ENCODE peak calls at places on chromosomes 13 and 19, in nine cellular contexts. Y, F, X, D, H, J, G, W and U are unnamed samples.

GRCh38 chr13:29749401-29750177 is 100.8 kb downstream of the UBL3 start:
- DNase-seq in J (peak; percentile 84), F (peak; percentile 80), H (no peak), G (no peak), W (no peak), D (no peak), Y (no peak), X (no peak), U (peak; percentile 38)

GRCh38 chr13:20703785-20704458 is 423 bp downstream of the IL17D start:
- DNase-seq in Y (peak; percentile 97), H (peak; percentile 94), J (peak; percentile 82), G (no peak), W (peak; percentile 69), F (peak; percentile 62), X (peak; percentile 77), D (peak; percentile 63), U (peak; percentile 45)

GRCh38 chr13:49356224-49356623 is 87.6 kb downstream of the CAB39L start:
- DNase-seq in H (no peak), W (no peak), J (peak; percentile 96), G (peak; percentile 86), D (no peak), Y (no peak), F (peak; percentile 88), X (peak; percentile 81), U (peak; percentile 73)

GRCh38 chr13:34364633-34365032 is 546.7 kb downstream of the RFC3 start:
- DNase-seq in G (no peak), J (peak; percentile 16), Y (no peak), H (no peak), F (no peak), W (no peak), D (no peak), X (no peak), U (no peak)

GRCh38 chr13:71870036-71870435 is 3.0 kb upstream of the DACH1 start:
- DNase-seq in Y (peak; percentile 25), J (no peak), D (no peak), G (no peak), W (no peak), H (peak; percentile 51), F (no peak), X (no peak), U (no peak)

GRCh38 chr13:100363351-100363750 is 225.2 kb downstream of the GGACT start:
- DNase-seq in Y (no peak), H (no peak), W (no peak), J (peak; percentile 70), D (no peak), X (peak; percentile 53), G (peak; percentile 20), F (peak; percentile 84), U (peak; percentile 26)

GRCh38 chr19:5038631-5039271 is 69.8 kb downstream of the KDM4B start:
- DNase-seq in W (no peak), G (no peak), F (no peak), H (peak; percentile 47), X (no peak), D (no peak), J (peak; percentile 24), Y (peak; percentile 91), U (no peak)

GRCh38 chr19:883661-884211 is 9.3 kb downstream of the MED16 start:
- DNase-seq in D (no peak), J (no peak), F (no peak), Y (peak; percentile 76), H (no peak), G (no peak), X (no peak), W (no peak), U (no peak)

GRCh38 chr19:10295305-10295846 is 5.6 kb downstream of the ICAM5 start:
- DNase-seq in X (peak; percentile 17), J (no peak), G (no peak), H (peak; percentile 46), W (no peak), F (no peak), Y (peak; percentile 90), D (peak; percentile 46), U (no peak)

GRCh38 chr19:10226376-10227214 is 4.5 kb downstream of the S1PR2 start:
- DNase-seq in H (no peak), Y (peak; percentile 65), X (peak; percentile 93), G (peak; percentile 61), F (peak; percentile 47), W (peak; percentile 54), J (peak; percentile 95), D (no peak), U (peak; percentile 89)

GRCh38 chr13:34521166-34521565 is 420.9 kb upstream of the NBEA start:
- DNase-seq in H (no peak), G (no peak), J (no peak), Y (no peak), F (no peak), D (no peak), X (no peak), W (no peak), U (no peak)

GRCh38 chr13:32164622-32165268 is 133.2 kb downstream of the FRY start:
- DNase-seq in X (peak; percentile 65), Y (peak; percentile 37), H (peak; percentile 81), D (no peak), G (no peak), W (no peak), F (peak; percentile 75), J (peak; percentile 66), U (peak; percentile 20)

GRCh38 chr19:31629936-31630335 is 280.7 kb upstream of the TSHZ3 start:
- DNase-seq in J (no peak), H (no peak), G (no peak), D (no peak), X (no peak), F (no peak), Y (no peak), W (no peak), U (no peak)

GRCh38 chr13:101473458-101473857 is 21.0 kb downstream of the ITGBL1 start:
- DNase-seq in J (peak; percentile 91), Y (no peak), D (no peak), X (peak; percentile 56), H (no peak), F (peak; percentile 87), G (no peak), W (no peak), U (peak; percentile 63)

GRCh38 chr13:106573855-106574254 is 5.9 kb upstream of the ARGLU1 start:
- DNase-seq in D (no peak), H (no peak), F (peak; percentile 15), X (no peak), W (no peak), Y (no peak), J (peak; percentile 15), G (no peak), U (no peak)

GRCh38 chr19:17720487-17720839 is 1.2 kb downstream of the MAP1S start:
- DNase-seq in J (no peak), Y (no peak), D (no peak), F (no peak), W (no peak), G (no peak), X (no peak), H (no peak), U (no peak)

DNA sequence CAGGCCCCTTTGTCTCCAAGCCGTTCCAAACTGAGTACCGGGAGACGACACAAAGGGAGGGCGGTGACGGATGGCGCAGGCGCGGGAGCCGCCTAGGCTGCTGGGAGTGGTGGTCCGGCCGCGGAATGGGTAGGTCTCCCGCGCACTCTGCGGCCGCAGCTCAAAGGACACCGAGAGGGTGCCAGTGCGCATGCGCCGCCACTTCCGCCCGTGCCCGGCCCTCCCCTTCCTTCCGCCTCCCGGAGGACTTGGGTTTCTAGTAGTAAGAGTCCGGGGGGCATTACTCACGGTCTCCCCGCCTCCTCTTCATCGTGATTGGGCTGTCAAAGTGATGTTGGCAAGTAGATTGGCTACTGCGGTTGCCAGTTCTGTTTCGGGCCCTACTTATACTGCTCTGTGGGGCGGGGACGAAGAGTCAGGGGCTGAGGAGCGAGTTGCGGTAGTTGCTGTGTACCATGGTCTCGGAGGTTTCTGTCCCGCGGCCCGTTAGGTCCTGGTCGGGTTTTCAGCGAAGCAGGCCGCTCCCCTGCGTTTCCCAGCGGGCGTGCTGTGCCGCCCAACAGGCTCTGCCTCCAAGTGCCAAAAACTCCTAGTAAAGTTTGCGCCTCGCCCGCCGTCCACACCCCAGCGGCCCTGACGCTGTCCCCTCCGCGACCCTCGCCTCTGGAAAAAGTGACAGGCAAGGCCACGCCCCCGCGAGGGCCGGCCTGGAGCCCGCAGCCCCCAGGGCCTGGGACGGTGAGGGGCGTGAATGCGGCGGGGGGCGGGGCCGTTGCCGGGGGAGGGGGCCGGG is 455 bp upstream of the ING1 start:
- DNase-seq in J (peak; percentile 100), H (peak; percentile 99), W (peak; percentile 99), Y (peak; percentile 99), F (peak; percentile 100), X (peak; percentile 100), D (peak; percentile 99), G (peak; percentile 98), U (peak; percentile 100)
- H3K4me3 ChIP-seq in J (peak overlapping the region; percentile 98), H (peak overlapping the region; percentile 96), W (peak overlapping the region; percentile 93), Y (peak overlapping the region; percentile 94), F (peak overlapping the region; percentile 84), X (peak overlapping the region; percentile 87), D (peak overlapping the region; percentile 100), G (peak overlapping the region; percentile 92), U (peak overlapping the region; percentile 96)

GRCh38 chr19:15584541-15585115 is 30.4 kb upstream of the CYP4F8 start:
- DNase-seq in F (peak; percentile 5), W (peak; percentile 87), X (peak; percentile 57), D (peak; percentile 72), J (peak; percentile 28), G (no peak), Y (peak; percentile 88), H (peak; percentile 61), U (peak; percentile 13)
- H3K4me3 ChIP-seq in F (no peak overlapping the region), W (no peak overlapping the region), X (no peak overlapping the region), D (peak overlapping the region; percentile 48), J (no peak overlapping the region), G (no peak overlapping the region), Y (no peak overlapping the region), H (no peak overlapping the region), U (peak overlapping the region; percentile 13)

GRCh38 chr13:33205804-33206221 is 79.7 kb downstream of the STARD13 start:
- DNase-seq in F (peak; percentile 74), X (peak; percentile 87), Y (peak; percentile 19), G (no peak), W (no peak), J (peak; percentile 62), H (peak; percentile 42), D (no peak), U (no peak)

GRCh38 chr13:33205224-33205623 is 80.3 kb downstream of the STARD13 start:
- DNase-seq in D (no peak), Y (no peak), G (no peak), X (no peak), J (no peak), W (no peak), F (no peak), H (no peak), U (no peak)

GRCh38 chr13:33206945-33207615 is 78.5 kb downstream of the STARD13 start:
- DNase-seq in G (no peak), J (no peak), H (no peak), F (no peak), X (no peak), D (no peak), W (no peak), Y (no peak), U (no peak)

GRCh38 chr13:33207616-33207964 is 78.0 kb downstream of the STARD13 start:
- DNase-seq in W (no peak), X (peak; percentile 98), J (peak; percentile 98), G (peak; percentile 82), H (no peak), F (peak; percentile 80), D (no peak), Y (no peak), U (peak; percentile 86)

GRCh38 chr13:33206425-33206824 is 79.1 kb downstream of the STARD13 start:
- DNase-seq in Y (no peak), G (no peak), D (no peak), H (no peak), F (peak; percentile 54), W (no peak), J (peak; percentile 76), X (no peak), U (no peak)
- H3K4me3 ChIP-seq in Y (no peak overlapping the region), G (no peak overlapping the region), D (no peak overlapping the region), H (no peak overlapping the region), F (no peak overlapping the region), W (no peak overlapping the region), J (no peak overlapping the region), X (no peak overlapping the region), U (no peak overlapping the region)

GRCh38 chr19:2330255-2330631 is 1.8 kb downstream of the SPPL2B start:
- DNase-seq in G (no peak), W (no peak), Y (no peak), J (no peak), D (no peak), F (no peak), X (no peak), H (no peak), U (no peak)
- H3K4me3 ChIP-seq in G (no peak overlapping the region), W (no peak overlapping the region), Y (no peak overlapping the region), J (no peak overlapping the region), D (no peak overlapping the region), F (no peak overlapping the region), X (no peak overlapping the region), H (no peak overlapping the region), U (no peak overlapping the region)